ENCODE peak calls at places on chromosomes 3 and 15, in seven cellular contexts. One of them, this sample, is unnamed.

GRCh38 chr3:149007567-149008257 is 16.4 kb downstream of the GYG1 start:
- DNase-seq in adrenal gland: no peak
- DNase-seq in epithelial cell of esophagus: no peak
- DNase-seq in fibroblast of pulmonary artery: no peak
- DNase-seq in mammary epithelial cell: no peak
- DNase-seq in AG09309: no peak
- DNase-seq in GM10248: no peak
- DNase-seq in this sample: no peak

GRCh38 chr3:113659121-113659531 is 37.3 kb downstream of the USF3 start:
- DNase-seq in adrenal gland: no peak
- DNase-seq in epithelial cell of esophagus: no peak
- DNase-seq in fibroblast of pulmonary artery: no peak
- DNase-seq in mammary epithelial cell: no peak
- DNase-seq in AG09309: no peak
- DNase-seq in GM10248: no peak
- DNase-seq in this sample: no peak

GRCh38 chr3:138687236-138687635 is 78.7 kb downstream of the FAIM start:
- DNase-seq in adrenal gland: no peak
- DNase-seq in epithelial cell of esophagus: peak
- DNase-seq in fibroblast of pulmonary artery: peak
- DNase-seq in mammary epithelial cell: no peak
- DNase-seq in AG09309: no peak
- DNase-seq in GM10248: no peak
- DNase-seq in this sample: no peak

GRCh38 chr3:50167782-50168317 is 12.7 kb downstream of the SEMA3F start:
- DNase-seq in adrenal gland: no peak
- DNase-seq in epithelial cell of esophagus: no peak
- DNase-seq in fibroblast of pulmonary artery: no peak
- DNase-seq in mammary epithelial cell: no peak
- DNase-seq in AG09309: no peak
- DNase-seq in GM10248: no peak
- DNase-seq in this sample: no peak

GRCh38 chr15:77901921-77902750 is 175.4 kb downstream of the TBC1D2B start:
- DNase-seq in adrenal gland: no peak
- DNase-seq in epithelial cell of esophagus: peak
- DNase-seq in fibroblast of pulmonary artery: no peak
- DNase-seq in mammary epithelial cell: no peak
- DNase-seq in AG09309: no peak
- DNase-seq in GM10248: no peak
- DNase-seq in this sample: no peak

GRCh38 chr3:127597020-127597771 is 1.0 kb upstream of the MCM2 start:
- DNase-seq in adrenal gland: no peak
- DNase-seq in epithelial cell of esophagus: no peak
- DNase-seq in fibroblast of pulmonary artery: no peak
- DNase-seq in mammary epithelial cell: no peak
- DNase-seq in AG09309: no peak
- DNase-seq in GM10248: no peak
- DNase-seq in this sample: no peak

GRCh38 chr3:177464392-177465225 is 267.3 kb upstream of the TBL1XR1 start:
- DNase-seq in adrenal gland: no peak
- DNase-seq in epithelial cell of esophagus: no peak
- DNase-seq in fibroblast of pulmonary artery: no peak
- DNase-seq in mammary epithelial cell: no peak
- DNase-seq in AG09309: no peak
- DNase-seq in GM10248: no peak
- DNase-seq in this sample: no peak

GRCh38 chr15:39887832-39888231 is 32.2 kb downstream of the GPR176 start:
- DNase-seq in adrenal gland: peak
- DNase-seq in epithelial cell of esophagus: peak
- DNase-seq in fibroblast of pulmonary artery: peak
- DNase-seq in mammary epithelial cell: peak
- DNase-seq in AG09309: peak
- DNase-seq in GM10248: no peak
- DNase-seq in this sample: peak

GRCh38 chr3:40718209-40718608 is 193.4 kb downstream of the ZNF621 start:
- DNase-seq in adrenal gland: no peak
- DNase-seq in epithelial cell of esophagus: peak
- DNase-seq in fibroblast of pulmonary artery: no peak
- DNase-seq in mammary epithelial cell: peak
- DNase-seq in AG09309: no peak
- DNase-seq in GM10248: no peak
- DNase-seq in this sample: peak

GRCh38 chr3:102449930-102450329 is 15.1 kb downstream of the ZPLD1 start:
- DNase-seq in adrenal gland: no peak
- DNase-seq in epithelial cell of esophagus: no peak
- DNase-seq in fibroblast of pulmonary artery: no peak
- DNase-seq in mammary epithelial cell: no peak
- DNase-seq in AG09309: no peak
- DNase-seq in GM10248: no peak
- DNase-seq in this sample: no peak

DNA sequence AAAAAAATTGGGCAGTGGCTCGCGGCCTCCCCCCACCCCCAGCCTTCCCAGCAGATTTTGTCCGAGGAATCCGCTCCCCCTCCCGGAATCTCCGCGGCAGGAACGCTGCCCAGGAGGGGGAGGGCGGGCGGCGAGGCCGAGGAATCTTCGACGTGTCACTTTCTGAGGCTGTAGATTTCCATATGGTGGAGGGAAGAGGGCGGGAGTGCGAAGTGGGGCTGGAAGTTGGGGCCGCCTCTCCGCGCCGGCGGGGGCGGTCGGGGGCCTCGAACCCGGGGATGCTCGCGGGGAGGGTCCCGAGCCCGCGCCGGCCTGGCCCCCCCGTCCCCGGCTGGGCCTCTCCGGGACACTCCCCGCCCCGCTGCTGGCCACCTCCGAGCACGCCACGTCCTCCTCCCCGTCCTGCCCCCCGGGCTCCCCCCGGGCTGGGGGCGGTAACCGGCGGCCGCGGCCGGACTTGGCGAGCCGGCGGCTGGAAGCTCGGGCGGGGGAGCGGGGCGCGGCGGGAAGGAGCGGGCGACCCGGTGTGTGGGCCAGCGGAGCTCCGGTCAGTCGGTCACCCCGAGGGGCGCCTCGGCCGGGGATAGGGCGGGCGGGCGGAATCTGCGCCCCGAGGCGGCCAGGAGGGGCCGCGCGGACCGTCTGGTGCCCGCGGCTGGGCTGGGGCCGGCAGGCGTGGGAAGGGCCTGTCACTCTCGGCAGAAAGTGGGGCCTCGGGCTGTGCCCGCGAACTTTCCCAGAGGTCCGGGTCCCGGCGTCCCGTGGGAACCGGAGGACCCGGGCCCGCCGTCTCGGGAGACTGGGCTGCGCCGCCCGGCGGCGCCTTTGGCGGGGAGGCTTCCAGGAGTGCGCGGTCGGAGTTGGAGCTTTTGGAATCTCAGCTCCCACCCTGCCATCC is 949 bp downstream of the FNDC3B start:
- DNase-seq in adrenal gland: peak
- DNase-seq in epithelial cell of esophagus: peak
- DNase-seq in fibroblast of pulmonary artery: peak
- DNase-seq in mammary epithelial cell: peak
- DNase-seq in AG09309: peak
- DNase-seq in GM10248: peak
- DNase-seq in this sample: peak
- TF ChIP-seq CTCF in adrenal gland: peak
- TF ChIP-seq CTCF in epithelial cell of esophagus: no peak
- TF ChIP-seq CTCF in fibroblast of pulmonary artery: peak
- TF ChIP-seq CTCF in mammary epithelial cell: peak
- TF ChIP-seq CTCF in AG09309: peak
- TF ChIP-seq CTCF in GM10248: peak
- TF ChIP-seq CTCF in this sample: no peak

GRCh38 chr3:120418866-120419490 is 31.8 kb downstream of the FSTL1 start:
- DNase-seq in adrenal gland: peak
- DNase-seq in epithelial cell of esophagus: peak
- DNase-seq in fibroblast of pulmonary artery: peak
- DNase-seq in mammary epithelial cell: peak
- DNase-seq in AG09309: no peak
- DNase-seq in GM10248: peak
- DNase-seq in this sample: peak

GRCh38 chr3:120420360-120420759 is 30.4 kb downstream of the FSTL1 start:
- DNase-seq in adrenal gland: no peak
- DNase-seq in epithelial cell of esophagus: no peak
- DNase-seq in fibroblast of pulmonary artery: no peak
- DNase-seq in mammary epithelial cell: no peak
- DNase-seq in AG09309: no peak
- DNase-seq in GM10248: no peak
- DNase-seq in this sample: no peak

GRCh38 chr3:120423432-120423831 is 27.4 kb downstream of the FSTL1 start:
- DNase-seq in adrenal gland: no peak
- DNase-seq in epithelial cell of esophagus: no peak
- DNase-seq in fibroblast of pulmonary artery: no peak
- DNase-seq in mammary epithelial cell: no peak
- DNase-seq in AG09309: no peak
- DNase-seq in GM10248: no peak
- DNase-seq in this sample: no peak

GRCh38 chr3:120419797-120420196 is 31.0 kb downstream of the FSTL1 start:
- DNase-seq in adrenal gland: peak
- DNase-seq in epithelial cell of esophagus: no peak
- DNase-seq in fibroblast of pulmonary artery: no peak
- DNase-seq in mammary epithelial cell: no peak
- DNase-seq in AG09309: no peak
- DNase-seq in GM10248: no peak
- DNase-seq in this sample: no peak

GRCh38 chr3:120420855-120421570 is 29.8 kb downstream of the FSTL1 start:
- DNase-seq in adrenal gland: peak
- DNase-seq in epithelial cell of esophagus: no peak
- DNase-seq in fibroblast of pulmonary artery: peak
- DNase-seq in mammary epithelial cell: no peak
- DNase-seq in AG09309: no peak
- DNase-seq in GM10248: no peak
- DNase-seq in this sample: no peak
- TF ChIP-seq CTCF in adrenal gland: no peak
- TF ChIP-seq CTCF in epithelial cell of esophagus: peak
- TF ChIP-seq CTCF in fibroblast of pulmonary artery: peak
- TF ChIP-seq CTCF in mammary epithelial cell: no peak
- TF ChIP-seq CTCF in AG09309: peak
- TF ChIP-seq CTCF in GM10248: no peak
- TF ChIP-seq CTCF in this sample: no peak

GRCh38 chr3:128949158-128949557 is 44.7 kb downstream of the CFAP92 start:
- DNase-seq in adrenal gland: peak
- DNase-seq in epithelial cell of esophagus: no peak
- DNase-seq in fibroblast of pulmonary artery: no peak
- DNase-seq in mammary epithelial cell: no peak
- DNase-seq in AG09309: no peak
- DNase-seq in GM10248: no peak
- DNase-seq in this sample: no peak

GRCh38 chr3:128946411-128946810 is 47.5 kb downstream of the CFAP92 start:
- DNase-seq in adrenal gland: no peak
- DNase-seq in epithelial cell of esophagus: no peak
- DNase-seq in fibroblast of pulmonary artery: peak
- DNase-seq in mammary epithelial cell: peak
- DNase-seq in AG09309: peak
- DNase-seq in GM10248: no peak
- DNase-seq in this sample: no peak

GRCh38 chr3:128945041-128945877 is 48.6 kb downstream of the CFAP92 start:
- DNase-seq in adrenal gland: peak
- DNase-seq in epithelial cell of esophagus: no peak
- DNase-seq in fibroblast of pulmonary artery: no peak
- DNase-seq in mammary epithelial cell: no peak
- DNase-seq in AG09309: no peak
- DNase-seq in GM10248: no peak
- DNase-seq in this sample: no peak

GRCh38 chr3:128945878-128946175 is 48.0 kb downstream of the CFAP92 start:
- DNase-seq in adrenal gland: peak
- DNase-seq in epithelial cell of esophagus: no peak
- DNase-seq in fibroblast of pulmonary artery: no peak
- DNase-seq in mammary epithelial cell: no peak
- DNase-seq in AG09309: no peak
- DNase-seq in GM10248: no peak
- DNase-seq in this sample: no peak

DNA sequence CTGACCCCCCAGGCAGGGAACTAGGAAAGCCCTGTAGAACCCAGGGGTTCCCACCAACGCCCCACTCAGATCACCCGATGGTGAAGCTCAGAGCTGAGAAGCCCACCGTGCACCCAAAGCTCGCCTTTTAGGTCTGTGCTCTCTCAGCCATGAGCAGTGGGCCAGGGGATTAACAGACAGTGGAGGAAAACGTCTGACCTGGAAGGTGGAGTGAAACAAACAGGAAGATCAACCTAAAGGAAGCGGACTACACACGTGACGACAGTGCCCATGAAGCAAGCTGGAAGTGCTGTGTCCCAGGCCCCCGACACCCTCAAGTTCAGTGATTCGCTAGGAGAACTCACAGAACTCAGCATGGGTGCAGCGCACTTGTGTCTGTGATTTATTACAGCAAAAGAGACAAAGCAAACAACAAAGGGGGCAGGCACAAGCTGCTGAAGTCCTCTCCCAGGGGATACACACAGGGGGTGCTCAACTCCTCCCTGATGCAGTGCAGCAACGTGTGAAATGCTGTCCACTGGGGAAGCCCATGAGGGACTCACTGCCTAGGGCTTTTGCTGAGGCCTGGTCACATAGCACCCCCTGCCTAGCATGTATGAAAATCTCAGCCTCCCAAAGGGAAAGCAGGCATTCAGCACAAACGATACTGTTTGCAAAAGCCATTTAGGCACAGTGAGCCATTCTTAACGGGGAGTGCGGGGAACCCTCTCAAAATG is 43.5 kb downstream of the CFAP92 start:
- DNase-seq in adrenal gland: peak
- DNase-seq in epithelial cell of esophagus: peak
- DNase-seq in fibroblast of pulmonary artery: peak
- DNase-seq in mammary epithelial cell: no peak
- DNase-seq in AG09309: peak
- DNase-seq in GM10248: no peak
- DNase-seq in this sample: peak
- TF ChIP-seq CTCF in adrenal gland: no peak
- TF ChIP-seq CTCF in epithelial cell of esophagus: peak
- TF ChIP-seq CTCF in fibroblast of pulmonary artery: peak
- TF ChIP-seq CTCF in mammary epithelial cell: peak
- TF ChIP-seq CTCF in AG09309: peak
- TF ChIP-seq CTCF in GM10248: peak
- TF ChIP-seq CTCF in this sample: no peak

DNA sequence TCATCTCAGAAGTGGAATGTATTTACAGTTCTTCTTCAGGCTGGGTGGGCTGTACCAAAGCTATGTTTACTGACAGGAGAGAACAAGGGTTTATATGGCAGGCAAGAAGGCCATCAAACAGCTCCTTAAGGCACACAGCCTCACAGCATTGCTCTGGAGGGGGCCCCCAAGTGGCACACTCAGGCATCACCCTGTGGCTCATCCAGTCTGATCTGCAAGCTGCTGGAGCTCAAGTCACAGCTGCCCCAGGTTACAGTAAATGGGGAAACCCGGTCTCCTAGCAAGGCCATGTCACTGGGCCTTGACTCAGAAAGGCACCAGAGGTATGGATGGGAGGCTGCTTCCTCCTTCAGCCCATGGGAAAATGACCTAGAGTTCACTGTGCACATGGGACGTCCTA is 67.4 kb downstream of the TFG start:
- DNase-seq in adrenal gland: no peak
- DNase-seq in epithelial cell of esophagus: peak
- DNase-seq in fibroblast of pulmonary artery: no peak
- DNase-seq in mammary epithelial cell: peak
- DNase-seq in AG09309: no peak
- DNase-seq in GM10248: no peak
- DNase-seq in this sample: peak
- TF ChIP-seq CTCF in adrenal gland: no peak
- TF ChIP-seq CTCF in epithelial cell of esophagus: no peak
- TF ChIP-seq CTCF in fibroblast of pulmonary artery: no peak
- TF ChIP-seq CTCF in mammary epithelial cell: no peak
- TF ChIP-seq CTCF in AG09309: no peak
- TF ChIP-seq CTCF in GM10248: no peak
- TF ChIP-seq CTCF in this sample: no peak